ENCODE peak calls at places on chromosomes 2 and 18, in six cellular contexts. I is fibroblast of the aortic adventitia; Z is activated CD8-positive, alpha-beta T cell treated with anti-CD3 and anti-CD28 coated beads for 36 hours; W is WTC11; O is cardiac fibroblast; S is HFF-Myc. K is an unnamed sample.

GRCh38 chr2:32357545-32358482 is 991 bp downstream of the BIRC6 start:
- DNase-seq in I (peak), Z (peak), W (peak), O (peak), S (no peak), K (no peak)

GRCh38 chr2:126914811-126915500 is 16.3 kb downstream of the TEX51 start:
- DNase-seq in I (no peak), Z (no peak), W (no peak), O (no peak), S (no peak), K (no peak)

GRCh38 chr18:31716362-31716761 is 32.0 kb upstream of the B4GALT6 start:
- DNase-seq in I (no peak), Z (no peak), W (no peak), O (no peak), S (no peak), K (no peak)

GRCh38 chr2:44769349-44770005 is 172.0 kb upstream of the SIX3 start:
- DNase-seq in I (no peak), Z (no peak), W (no peak), O (no peak), S (no peak), K (no peak)

GRCh38 chr18:4017479-4017878 is 437.6 kb downstream of the DLGAP1 start:
- DNase-seq in I (no peak), Z (peak), W (peak), O (peak), S (peak), K (no peak)

GRCh38 chr18:42959528-42959927 is 156.0 kb downstream of the RIT2 start:
- DNase-seq in I (no peak), Z (no peak), W (no peak), O (no peak), S (no peak), K (no peak)

GRCh38 chr18:21991081-21991534 is 178.3 kb upstream of the GATA6 start:
- DNase-seq in I (peak), Z (no peak), W (peak), O (no peak), S (no peak), K (no peak)

GRCh38 chr18:41967680-41968079 is 12.6 kb downstream of the PIK3C3 start:
- DNase-seq in I (no peak), Z (no peak), W (no peak), O (no peak), S (no peak), K (no peak)

GRCh38 chr2:20225294-20226151 is 593 bp upstream of the SDC1 start:
- DNase-seq in I (peak), Z (peak), W (peak), O (peak), S (no peak), K (no peak)

GRCh38 chr2:117786520-117786919 is 28.0 kb upstream of the DDX18 start:
- DNase-seq in I (no peak), Z (no peak), W (no peak), O (no peak), S (no peak), K (no peak)

GRCh38 chr2:170972508-170973224 is 43.6 kb downstream of the GORASP2 start:
- DNase-seq in I (peak), Z (no peak), W (no peak), O (no peak), S (no peak), K (no peak)

GRCh38 chr2:72148975-72149555 is 1.4 kb upstream of the CYP26B1 start:
- DNase-seq in I (peak), Z (peak), W (peak), O (peak), S (no peak), K (no peak)

GRCh38 chr2:96546797-96547196 is 10.2 kb downstream of the ARID5A start:
- DNase-seq in I (no peak), Z (no peak), W (no peak), O (no peak), S (no peak), K (no peak)

GRCh38 chr2:7753777-7754176 is 836.6 kb downstream of the RNF144A start:
- DNase-seq in I (no peak), Z (no peak), W (no peak), O (no peak), S (no peak), K (no peak)

GRCh38 chr18:78776706-78777105 is 202.9 kb upstream of the SALL3 start:
- DNase-seq in I (no peak), Z (no peak), W (no peak), O (no peak), S (no peak), K (no peak)

GRCh38 chr2:232892843-232893242 is 22.8 kb downstream of the SNORC start:
- DNase-seq in I (no peak), Z (no peak), W (no peak), O (no peak), S (no peak), K (no peak)

GRCh38 chr2:128638311-128638710 is 319.6 kb upstream of the HS6ST1 start:
- DNase-seq in I (no peak), Z (no peak), W (no peak), O (no peak), S (no peak), K (no peak)

GRCh38 chr2:165533331-165533730 is 63.8 kb downstream of the CSRNP3 start:
- DNase-seq in I (no peak), Z (no peak), W (no peak), O (no peak), S (no peak), K (no peak)

GRCh38 chr2:105796131-105796638 is 51.5 kb downstream of the NCK2 start:
- DNase-seq in I (no peak), Z (peak), W (no peak), O (no peak), S (no peak), K (no peak)

GRCh38 chr2:198098918-198099317 is 294.5 kb downstream of the PLCL1 start:
- DNase-seq in I (peak), Z (no peak), W (peak), O (no peak), S (no peak), K (no peak)

GRCh38 chr2:123493687-123494086 is 531.4 kb upstream of the CNTNAP5 start:
- DNase-seq in I (no peak), Z (no peak), W (no peak), O (no peak), S (no peak), K (no peak)

GRCh38 chr2:9750224-9751215 is 92.8 kb upstream of the TAF1B start:
- DNase-seq in I (no peak), Z (no peak), W (no peak), O (no peak), S (no peak), K (no peak)

GRCh38 chr2:70949086-70949485 is 13.4 kb downstream of the ATP6V1B1 start:
- DNase-seq in I (no peak), Z (no peak), W (no peak), O (no peak), S (no peak), K (no peak)

GRCh38 chr2:120844098-120844738 is 108.5 kb downstream of the GLI2 start:
- DNase-seq in I (no peak), Z (no peak), W (no peak), O (no peak), S (no peak), K (no peak)

GRCh38 chr2:127661072-127661618 is 14.2 kb downstream of the LIMS2 start:
- DNase-seq in I (peak), Z (no peak), W (peak), O (peak), S (no peak), K (no peak)

GRCh38 chr2:65722028-65722427 is 289.6 kb upstream of the SPRED2 start:
- DNase-seq in I (no peak), Z (no peak), W (peak), O (peak), S (no peak), K (no peak)

GRCh38 chr2:149872638-149873037 is 285.1 kb upstream of the MMADHC start:
- DNase-seq in I (no peak), Z (no peak), W (no peak), O (no peak), S (no peak), K (no peak)

GRCh38 chr2:27613985-27614384 is 14.8 kb downstream of the CCDC121 start:
- DNase-seq in I (no peak), Z (no peak), W (no peak), O (no peak), S (no peak), K (no peak)

GRCh38 chr2:203824057-203824456 is 43.5 kb upstream of the CTLA4 start:
- DNase-seq in I (no peak), Z (peak), W (no peak), O (no peak), S (no peak), K (no peak)

GRCh38 chr2:195482050-195482449 is 175.0 kb upstream of the SLC39A10 start:
- DNase-seq in I (peak), Z (no peak), W (no peak), O (no peak), S (no peak), K (no peak)

GRCh38 chr18:3059272-3059671 is 46.3 kb upstream of the LPIN2 start:
- DNase-seq in I (no peak), Z (no peak), W (no peak), O (no peak), S (no peak), K (no peak)

GRCh38 chr18:40415821-40416220 is 1539.2 kb upstream of the PIK3C3 start:
- DNase-seq in I (no peak), Z (no peak), W (no peak), O (no peak), S (no peak), K (no peak)

GRCh38 chr2:217650716-217651360 is 352.0 kb downstream of the TNS1 start:
- DNase-seq in I (peak), Z (peak), W (peak), O (peak), S (peak), K (no peak)

GRCh38 chr2:113888641-113889470 is 1.0 kb upstream of the ACTR3 start:
- DNase-seq in I (no peak), Z (no peak), W (peak), O (no peak), S (no peak), K (no peak)

GRCh38 chr2:102033028-102033749 is 41.4 kb downstream of the IL1R2 start:
- DNase-seq in I (peak), Z (peak), W (no peak), O (peak), S (peak), K (no peak)
- TF ChIP-seq CTCF in I (peak), Z (no peak), W (no peak), O (peak), S (peak), K (no peak)

GRCh38 chr2:151817929-151818328 is 10.3 kb downstream of the ARL5A start:
- DNase-seq in I (no peak), Z (no peak), W (no peak), O (no peak), S (no peak), K (no peak)

GRCh38 chr2:151815821-151816489 is 12.3 kb downstream of the ARL5A start:
- DNase-seq in I (no peak), Z (no peak), W (no peak), O (no peak), S (no peak), K (no peak)

GRCh38 chr2:151816858-151817257 is 11.4 kb downstream of the ARL5A start:
- DNase-seq in I (no peak), Z (no peak), W (no peak), O (no peak), S (no peak), K (no peak)

GRCh38 chr2:151823651-151824050 is 4.6 kb downstream of the ARL5A start:
- DNase-seq in I (peak), Z (no peak), W (no peak), O (no peak), S (no peak), K (no peak)

DNA sequence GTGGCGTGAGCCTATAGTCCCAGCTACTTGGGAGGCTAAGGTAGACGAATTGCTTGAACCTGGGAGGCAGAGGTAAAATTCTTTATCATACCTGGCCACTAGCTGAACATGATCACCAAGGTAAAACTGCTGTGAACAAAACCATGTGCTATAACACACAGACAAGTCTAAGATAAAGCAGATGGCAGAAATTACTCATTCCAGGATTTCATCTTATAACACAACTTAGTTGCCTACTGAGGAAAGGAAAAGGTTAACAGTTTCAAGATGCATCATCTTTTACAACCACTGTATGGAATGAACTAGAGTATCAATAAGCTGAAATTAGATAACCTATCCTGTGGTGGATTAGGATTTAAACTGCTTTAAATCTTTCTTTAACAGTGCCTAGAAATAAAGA is 8.3 kb downstream of the ARL5A start:
- DNase-seq in I (no peak), Z (no peak), W (no peak), O (no peak), S (no peak), K (no peak)
- TF ChIP-seq CTCF in I (no peak), Z (no peak), W (no peak), O (no peak), S (no peak), K (no peak)

DNA sequence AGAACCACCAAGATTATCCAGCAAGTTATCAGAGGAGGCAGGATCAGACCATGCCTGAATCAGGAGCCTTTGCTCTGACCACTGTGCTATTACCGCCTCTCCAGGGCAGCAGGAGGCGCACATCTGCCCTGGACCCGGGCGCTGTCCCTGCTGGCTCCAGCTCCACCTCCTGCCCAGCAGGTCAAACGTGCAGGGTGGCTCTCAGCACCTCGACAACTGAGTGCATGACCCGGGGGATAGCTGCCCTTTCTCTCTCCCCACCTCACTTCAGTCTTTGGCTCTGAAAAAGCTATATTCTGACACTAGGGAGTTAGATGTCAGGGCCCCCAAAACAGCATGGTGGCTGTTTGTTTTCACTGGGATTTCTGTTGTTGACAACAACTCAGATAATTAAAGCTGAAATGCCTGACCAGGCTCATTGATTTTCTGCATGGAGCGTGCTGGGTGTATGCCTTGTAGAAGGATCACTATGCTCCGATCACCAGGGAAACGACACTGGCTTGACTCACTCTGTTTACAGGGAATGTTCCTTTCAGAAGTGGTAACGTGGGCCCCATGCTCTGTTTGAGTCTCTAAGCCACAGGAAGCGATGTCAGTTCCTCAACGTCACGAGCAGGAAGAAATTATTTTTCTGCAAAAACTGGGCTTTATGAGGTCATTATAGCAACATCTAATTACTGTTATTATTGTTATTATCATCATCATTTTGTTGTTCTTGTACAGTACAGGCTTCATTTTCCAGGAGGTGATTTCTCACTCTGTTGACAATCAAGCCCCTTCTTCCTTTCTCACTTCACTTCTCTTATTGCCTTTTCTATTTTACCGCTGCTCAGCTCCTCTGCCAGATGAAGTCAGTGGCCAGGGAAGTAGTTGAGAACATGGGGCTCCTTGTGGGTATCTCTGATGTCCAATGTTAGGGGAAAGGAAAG is 125.6 kb downstream of the PLB1 start:
- DNase-seq in I (peak), Z (peak), W (peak), O (peak), S (peak), K (no peak)
- TF ChIP-seq CTCF in I (peak), Z (no peak), W (no peak), O (peak), S (peak), K (no peak)

GRCh38 chr18:53153281-53153680 is 813.3 kb downstream of the DCC start:
- DNase-seq in I (no peak), Z (peak), W (peak), O (peak), S (no peak), K (no peak)
- TF ChIP-seq CTCF in I (no peak), Z (peak), W (peak), O (no peak), S (peak), K (no peak)

DNA sequence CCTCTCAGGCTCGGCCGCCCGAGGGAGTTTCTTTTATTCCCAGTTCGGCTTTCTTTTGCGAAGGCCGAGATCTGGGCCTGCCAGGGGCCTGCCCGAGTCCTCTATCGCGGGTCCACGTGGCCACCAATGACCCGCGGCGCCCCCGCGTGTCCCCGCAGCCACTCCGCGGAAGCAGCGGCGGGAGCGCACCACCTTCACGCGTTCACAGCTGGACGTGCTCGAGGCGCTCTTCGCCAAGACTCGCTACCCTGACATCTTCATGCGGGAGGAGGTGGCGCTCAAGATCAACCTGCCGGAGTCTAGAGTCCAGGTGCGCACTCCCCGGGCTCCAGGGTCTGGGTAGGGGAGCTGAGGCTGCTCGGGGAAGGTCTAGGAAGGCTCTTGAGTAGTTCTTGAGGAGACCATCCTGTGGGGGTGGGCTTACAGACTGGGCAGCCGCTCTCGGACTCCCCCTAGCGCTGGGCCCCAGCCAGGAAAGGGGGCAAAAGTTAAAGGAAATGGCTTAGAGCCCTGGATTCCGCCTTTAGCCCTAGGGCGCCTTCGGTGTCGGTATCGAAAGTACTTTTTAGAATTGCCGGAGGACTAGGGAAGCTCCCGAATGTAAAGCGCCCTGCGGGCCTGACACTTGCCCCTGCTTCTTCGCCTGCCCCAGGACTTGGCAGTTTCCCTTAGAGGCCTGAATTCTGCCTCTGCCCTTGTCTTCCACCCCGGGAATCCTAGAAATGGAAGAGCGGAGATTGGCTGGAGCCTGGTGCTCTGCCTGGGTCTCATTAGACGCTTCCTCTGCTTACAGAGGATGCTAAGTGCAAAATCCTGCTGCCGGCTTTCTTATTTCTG is 3.5 kb downstream of the OTX1 start:
- DNase-seq in I (no peak), Z (peak), W (peak), O (no peak), S (no peak), K (no peak)
- TF ChIP-seq CTCF in I (no peak), Z (peak), W (peak), O (peak), S (peak), K (no peak)

GRCh38 chr18:62522510-62523254 is at the start of gene ZCCHC2:
- DNase-seq in I (peak), Z (peak), W (peak), O (peak), S (peak), K (peak)
- TF ChIP-seq CTCF in I (no peak), Z (no peak), W (no peak), O (no peak), S (no peak), K (no peak)

DNA sequence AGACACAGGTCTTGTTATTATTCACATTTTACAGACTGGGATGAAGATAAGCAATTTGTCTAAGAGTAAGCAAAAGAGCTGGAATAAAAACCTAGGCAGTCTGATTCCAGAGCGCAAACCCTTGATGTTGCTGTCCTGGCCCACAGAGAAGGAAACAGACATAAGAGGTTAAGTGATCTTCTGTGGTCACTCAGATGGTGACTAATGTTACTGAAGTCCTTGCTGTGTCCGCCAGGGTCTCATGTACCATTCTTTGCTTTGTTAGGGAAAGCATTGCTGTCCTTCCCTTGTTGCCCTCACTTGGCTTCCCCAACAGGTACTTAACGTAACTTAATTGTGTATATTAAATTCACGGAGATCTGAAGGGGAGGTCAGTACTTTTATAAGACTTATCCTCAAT is 14.9 kb upstream of the FAP start:
- DNase-seq in I (no peak), Z (no peak), W (no peak), O (no peak), S (no peak), K (no peak)
- TF ChIP-seq CTCF in I (no peak), Z (no peak), W (no peak), O (no peak), S (no peak), K (no peak)